ENCODE peak calls at places on chromosomes 12 and 14, in eight cellular contexts. G is right lobe of liver, A is transverse colon, M is stomach, Y is spleen, K is upper lobe of left lung, H is IMR-90, E is esophagus squamous epithelium. U is an unnamed sample.

GRCh38 chr12:10033783-10034381 is 3.4 kb downstream of the CLEC9A start:
- DNase-seq in G (no peak), A (no peak), M (no peak), Y (no peak), K (no peak), H (peak), E (no peak), U (no peak)

GRCh38 chr14:30854492-30854891 is 19.9 kb upstream of the COCH start:
- DNase-seq in G (no peak), A (no peak), M (no peak), Y (no peak), K (no peak), H (no peak), E (no peak), U (no peak)

GRCh38 chr12:22282283-22282682 is 52.2 kb downstream of the ST8SIA1 start:
- DNase-seq in G (no peak), A (no peak), M (no peak), Y (no peak), K (no peak), H (peak), E (no peak), U (no peak)

GRCh38 chr12:116990971-116991966 is 80.5 kb downstream of the FBXW8 start:
- DNase-seq in G (no peak), A (no peak), M (no peak), Y (no peak), K (no peak), H (peak), E (no peak), U (no peak)

GRCh38 chr12:82149045-82149444 is 209.1 kb downstream of the CCDC59 start:
- DNase-seq in G (no peak), A (no peak), M (no peak), Y (no peak), K (no peak), H (no peak), E (no peak), U (no peak)

GRCh38 chr12:103973909-103974308 is 8.2 kb downstream of the TDG start:
- DNase-seq in G (no peak), A (no peak), M (no peak), Y (no peak), K (no peak), H (no peak), E (no peak), U (no peak)

GRCh38 chr14:94354638-94355185 is 31.6 kb upstream of the SERPINA6 start:
- DNase-seq in G (no peak), A (no peak), M (peak), Y (no peak), K (no peak), H (no peak), E (no peak), U (no peak)

GRCh38 chr12:89971880-89972279 is 263.2 kb upstream of the ATP2B1 start:
- DNase-seq in G (no peak), A (no peak), M (no peak), Y (no peak), K (no peak), H (no peak), E (no peak), U (no peak)

GRCh38 chr14:62706217-62706616 is 339.0 kb downstream of the KCNH5 start:
- DNase-seq in G (no peak), A (no peak), M (no peak), Y (no peak), K (no peak), H (peak), E (no peak), U (no peak)

GRCh38 chr12:82058197-82058596 is 299.0 kb upstream of the PPFIA2 start:
- DNase-seq in G (no peak), A (no peak), M (no peak), Y (no peak), K (no peak), H (no peak), E (no peak), U (no peak)

GRCh38 chr14:21084988-21085853 is 13.2 kb downstream of the ZNF219 start:
- DNase-seq in G (peak), A (no peak), M (peak), Y (peak), K (peak), H (peak), E (no peak), U (peak)

GRCh38 chr12:67068204-67068731 is 200.9 kb upstream of the CAND1 start:
- DNase-seq in G (no peak), A (peak), M (no peak), Y (no peak), K (no peak), H (no peak), E (no peak), U (no peak)

GRCh38 chr12:67070604-67071003 is 198.6 kb upstream of the CAND1 start:
- DNase-seq in G (no peak), A (no peak), M (no peak), Y (no peak), K (no peak), H (no peak), E (no peak), U (no peak)

GRCh38 chr12:67068773-67069450 is 200.2 kb upstream of the CAND1 start:
- DNase-seq in G (peak), A (peak), M (peak), Y (peak), K (no peak), H (peak), E (no peak), U (no peak)

GRCh38 chr12:67070307-67070600 is 198.9 kb upstream of the CAND1 start:
- DNase-seq in G (no peak), A (no peak), M (no peak), Y (no peak), K (no peak), H (no peak), E (no peak), U (no peak)

DNA sequence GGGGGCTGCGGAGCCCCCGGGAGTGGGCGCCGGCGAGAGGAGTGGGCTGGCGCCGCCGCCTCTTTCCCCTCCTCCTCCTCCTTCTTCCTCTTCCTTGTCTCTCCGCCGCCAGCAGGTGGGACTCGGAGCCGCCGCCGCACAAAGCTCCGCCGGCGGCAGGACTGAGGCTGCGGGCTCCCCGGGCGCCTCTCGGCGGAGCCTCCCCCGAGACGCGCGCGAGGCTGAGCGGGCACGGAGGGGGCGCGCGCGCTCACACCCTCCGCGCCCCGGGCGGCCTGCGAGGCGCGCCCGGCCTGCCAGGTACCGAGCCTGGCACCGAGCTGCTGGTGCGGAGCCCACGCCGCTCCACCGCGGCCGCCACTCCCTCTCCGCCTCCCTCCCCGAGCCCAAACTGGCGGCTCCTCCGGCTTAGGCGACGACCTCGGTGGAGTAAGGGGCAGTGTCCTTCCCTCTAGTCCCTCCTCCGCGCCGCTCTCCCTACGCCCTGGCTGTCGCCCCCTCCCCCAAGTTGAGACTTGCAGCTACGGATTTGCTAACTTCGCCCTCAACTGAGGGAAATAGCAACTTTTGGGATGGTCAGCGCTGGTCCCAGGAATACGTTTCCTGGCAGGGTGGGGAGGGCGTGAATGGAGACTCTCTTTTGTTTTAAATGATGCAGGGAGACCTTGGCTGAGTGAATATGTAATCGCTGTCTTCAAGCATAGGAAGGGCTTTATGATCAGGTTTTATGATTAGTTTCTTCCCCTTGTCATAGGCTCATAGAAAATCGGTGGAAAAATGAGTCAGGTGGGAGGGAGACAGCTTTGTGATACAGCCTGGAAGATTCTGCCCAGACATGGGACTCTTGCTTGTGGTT is 199.5 kb upstream of the CAND1 start:
- DNase-seq in G (no peak), A (peak), M (peak), Y (peak), K (no peak), H (no peak), E (no peak), U (no peak)
- TF ChIP-seq CTCF in G (no peak), A (no peak), M (no peak), Y (no peak), K (no peak), H (no peak), E (no peak), U (no peak)

DNA sequence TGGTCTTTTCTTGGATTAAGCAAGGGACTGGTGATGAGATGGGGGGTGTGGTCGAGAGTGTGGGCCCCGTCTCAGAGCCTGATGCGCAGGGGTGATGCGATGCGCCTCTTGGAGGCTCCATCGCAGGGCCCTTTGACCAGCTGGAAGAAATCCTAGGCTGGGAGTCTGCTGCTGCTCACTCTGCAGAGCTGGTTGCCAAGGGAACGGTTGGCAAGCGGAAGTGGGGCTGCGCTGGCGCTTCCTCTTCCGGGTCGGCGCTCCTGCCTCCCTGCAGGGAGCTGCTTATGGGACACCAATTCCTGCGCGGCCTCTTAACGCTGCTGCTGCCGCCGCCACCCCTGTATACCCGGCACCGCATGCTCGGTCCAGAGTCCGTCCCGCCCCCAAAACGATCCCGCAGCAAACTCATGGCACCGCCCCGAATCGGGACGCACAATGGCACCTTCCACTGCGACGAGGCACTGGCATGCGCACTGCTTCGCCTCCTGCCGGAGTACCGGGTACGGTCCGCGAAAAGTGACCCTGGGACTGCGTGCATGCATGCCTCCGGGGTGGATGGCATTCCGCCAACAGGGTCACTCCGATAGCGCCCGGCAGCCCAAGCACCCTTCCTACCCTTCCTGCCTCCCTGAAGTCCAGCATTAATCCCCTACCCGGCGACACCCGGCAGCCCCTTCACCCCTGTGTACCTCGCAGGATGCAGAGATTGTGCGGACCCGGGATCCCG is at the start of gene MYG1:
- DNase-seq in G (peak), A (peak), M (peak), Y (peak), K (peak), H (peak), E (peak), U (no peak)
- TF ChIP-seq POLR2A in G (peak), A (peak), M (no peak), Y (peak), K (peak), H (peak), E (no peak), U (no peak)

DNA sequence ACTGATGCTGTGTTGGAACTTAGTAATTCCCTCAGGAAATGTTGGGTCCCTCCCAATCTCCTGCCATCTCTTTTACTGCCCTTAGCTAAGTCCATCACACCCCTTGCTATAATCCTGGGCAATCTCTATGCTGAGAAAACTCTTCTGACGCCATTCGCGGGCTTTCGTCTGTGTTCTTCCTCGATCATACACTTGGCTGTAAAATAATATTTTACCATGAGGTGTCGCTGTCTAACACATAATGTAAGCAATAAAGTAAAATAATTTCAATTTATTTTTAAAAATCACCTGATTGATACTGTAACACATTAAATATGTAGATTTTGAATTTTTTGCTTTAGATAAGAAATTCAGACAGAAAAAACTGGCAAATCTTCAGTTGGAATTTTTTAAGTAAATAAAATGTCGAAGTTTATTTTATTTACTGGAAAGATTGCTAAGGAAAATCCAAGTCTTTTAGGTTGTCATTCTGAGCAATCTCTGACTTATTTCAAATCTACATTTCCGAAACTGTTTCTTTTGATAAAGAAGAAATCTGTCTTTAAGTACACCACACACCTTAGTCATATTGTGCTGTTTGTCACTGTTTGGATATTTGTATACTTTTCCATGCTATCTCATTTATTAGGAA is 304.0 kb upstream of the SSTR1 start:
- DNase-seq in G (no peak), A (no peak), M (no peak), Y (no peak), K (no peak), H (peak), E (no peak), U (no peak)
- TF ChIP-seq CTCF in G (peak), A (peak), M (no peak), Y (peak), K (peak), H (peak), E (peak), U (peak)

DNA sequence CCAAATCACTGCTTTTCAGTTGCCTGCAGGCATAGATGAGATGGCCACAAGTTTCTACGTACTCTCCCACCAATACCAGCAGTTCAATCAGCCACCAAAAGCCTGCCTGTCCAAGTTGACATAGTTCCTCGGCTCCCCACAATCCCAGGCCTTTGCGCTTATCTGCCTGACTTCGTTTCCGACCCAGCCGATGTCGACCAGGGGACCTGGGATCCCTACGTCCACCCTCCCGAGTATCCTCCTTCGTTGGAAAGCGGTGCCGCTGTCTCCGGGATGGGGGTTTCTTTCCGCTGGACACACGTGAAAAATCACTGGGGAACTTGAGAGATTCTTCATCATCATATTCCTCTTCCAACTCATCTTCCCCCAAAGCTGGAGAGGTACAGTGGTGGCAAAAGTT is 1.6 kb downstream of the DNAJC14 start:
- DNase-seq in G (no peak), A (no peak), M (no peak), Y (no peak), K (no peak), H (no peak), E (no peak), U (no peak)
- TF ChIP-seq POLR2A in G (no peak), A (no peak), M (no peak), Y (no peak), K (no peak), H (no peak), E (no peak), U (no peak)

DNA sequence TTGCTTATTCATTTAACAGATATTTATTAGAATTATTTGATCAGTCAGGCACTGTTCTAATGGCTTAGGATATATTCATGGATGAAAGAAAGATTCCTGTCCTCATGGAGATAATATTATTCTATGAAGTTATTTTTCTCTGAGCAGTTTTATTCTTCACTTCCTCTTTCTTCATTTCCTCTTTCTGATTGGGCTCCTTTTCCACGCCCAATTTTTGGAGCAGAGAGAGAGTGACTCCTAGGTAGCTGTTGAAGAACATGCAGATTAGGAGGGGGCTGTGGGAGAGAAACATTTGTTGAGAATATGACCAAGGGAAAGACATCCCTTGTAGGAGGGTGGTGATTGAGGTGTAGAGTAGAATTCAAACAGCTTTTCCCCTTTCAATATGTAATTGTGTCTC is 6.0 kb upstream of the YARS2 start:
- DNase-seq in G (no peak), A (no peak), M (no peak), Y (no peak), K (no peak), H (no peak), E (no peak), U (no peak)
- TF ChIP-seq CTCF in G (no peak), A (no peak), M (no peak), Y (no peak), K (no peak), H (no peak), E (no peak), U (no peak)

GRCh38 chr12:30795660-30796507 is 41.1 kb upstream of the CAPRIN2 start:
- DNase-seq in G (peak), A (peak), M (peak), Y (peak), K (peak), H (peak), E (no peak), U (no peak)
- TF ChIP-seq POLR2A in G (no peak), A (no peak), M (no peak), Y (no peak), K (no peak), H (peak), E (no peak), U (no peak)

GRCh38 chr14:87160964-87161363 is 832.0 kb downstream of the GALC start:
- DNase-seq in G (no peak), A (no peak), M (no peak), Y (no peak), K (no peak), H (no peak), E (no peak), U (no peak)
- TF ChIP-seq CTCF in G (no peak), A (no peak), M (no peak), Y (no peak), K (no peak), H (no peak), E (no peak), U (no peak)

DNA sequence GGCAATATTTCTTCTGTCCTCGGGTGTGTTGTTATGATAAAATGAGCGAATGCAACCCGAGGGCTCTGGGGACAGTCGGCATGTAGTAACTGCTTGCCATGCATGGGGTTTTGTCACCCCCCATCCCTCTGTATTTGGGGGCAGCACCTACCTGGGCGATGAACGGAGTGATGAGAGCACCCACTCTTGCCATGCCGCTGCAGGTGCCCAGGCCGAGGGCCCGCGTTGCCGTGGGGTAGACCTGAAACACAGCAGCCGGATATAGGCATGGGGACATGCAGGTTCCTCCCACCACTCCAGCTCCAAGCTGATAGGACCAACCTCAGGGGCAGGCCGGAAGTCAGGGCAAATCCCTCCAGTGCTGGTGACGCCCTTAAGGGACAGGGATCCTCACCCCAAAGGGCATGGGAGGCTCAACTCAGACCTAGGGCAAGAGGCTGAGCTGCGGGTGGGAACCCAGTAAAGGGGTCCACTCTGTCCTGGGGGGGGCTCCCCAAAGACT is 35.8 kb downstream of the DAO start:
- DNase-seq in G (no peak), A (no peak), M (no peak), Y (peak), K (no peak), H (no peak), E (no peak), U (no peak)
- TF ChIP-seq POLR2A in G (no peak), A (no peak), M (no peak), Y (no peak), K (no peak), H (no peak), E (no peak), U (no peak)